ENCODE peak calls at places on chromosomes 7 and 10, in five cellular contexts. One of them, this sample, is unnamed.
A peak's percentile ranks its signal among the peaks of the same experiment; 100 is the strongest.

GRCh38 chr10:15216700-15217099 is 48.2 kb upstream of the NMT2 start:
- DNase-seq in aorta: no peak
- DNase-seq in heart left ventricle: no peak
- DNase-seq in Karpas-422: no peak
- DNase-seq in activated CD4-positive, alpha-beta T cell treated with anti-CD3 and anti-CD28 coated beads, Interleukin-2, amount 50 U/mL, for 24 hours: no peak
- DNase-seq in this sample: no peak

GRCh38 chr7:98881561-98882315 is 3.4 kb downstream of the TRRAP start:
- DNase-seq in aorta: no peak
- DNase-seq in heart left ventricle: no peak
- DNase-seq in Karpas-422: no peak
- DNase-seq in activated CD4-positive, alpha-beta T cell treated with anti-CD3 and anti-CD28 coated beads, Interleukin-2, amount 50 U/mL, for 24 hours: no peak
- DNase-seq in this sample: no peak

GRCh38 chr10:64271508-64271907 is 750.3 kb downstream of the REEP3 start:
- DNase-seq in aorta: no peak
- DNase-seq in heart left ventricle: no peak
- DNase-seq in Karpas-422: no peak
- DNase-seq in activated CD4-positive, alpha-beta T cell treated with anti-CD3 and anti-CD28 coated beads, Interleukin-2, amount 50 U/mL, for 24 hours: no peak
- DNase-seq in this sample: no peak

GRCh38 chr7:107559864-107560263 is 3.9 kb downstream of the COG5 start:
- DNase-seq in aorta: no peak
- DNase-seq in heart left ventricle: no peak
- DNase-seq in Karpas-422: no peak
- DNase-seq in activated CD4-positive, alpha-beta T cell treated with anti-CD3 and anti-CD28 coated beads, Interleukin-2, amount 50 U/mL, for 24 hours: no peak
- DNase-seq in this sample: no peak

GRCh38 chr7:107118109-107118900 is 50.5 kb upstream of the HBP1 start:
- DNase-seq in aorta: no peak
- DNase-seq in heart left ventricle: no peak
- DNase-seq in Karpas-422: no peak
- DNase-seq in activated CD4-positive, alpha-beta T cell treated with anti-CD3 and anti-CD28 coated beads, Interleukin-2, amount 50 U/mL, for 24 hours: no peak
- DNase-seq in this sample: no peak

GRCh38 chr7:72925546-72926120 is 738 bp downstream of the POM121 start:
- DNase-seq in aorta: no peak
- DNase-seq in heart left ventricle: no peak
- DNase-seq in Karpas-422: peak; percentile 52
- DNase-seq in activated CD4-positive, alpha-beta T cell treated with anti-CD3 and anti-CD28 coated beads, Interleukin-2, amount 50 U/mL, for 24 hours: no peak
- DNase-seq in this sample: no peak

GRCh38 chr7:79876769-79877362 is 257.8 kb upstream of the GNAI1 start:
- DNase-seq in aorta: no peak
- DNase-seq in heart left ventricle: no peak
- DNase-seq in Karpas-422: no peak
- DNase-seq in activated CD4-positive, alpha-beta T cell treated with anti-CD3 and anti-CD28 coated beads, Interleukin-2, amount 50 U/mL, for 24 hours: no peak
- DNase-seq in this sample: no peak

GRCh38 chr10:122551450-122551849 is 9.1 kb upstream of the DMBT1 start:
- DNase-seq in aorta: no peak
- DNase-seq in heart left ventricle: no peak
- DNase-seq in Karpas-422: peak; percentile 65
- DNase-seq in activated CD4-positive, alpha-beta T cell treated with anti-CD3 and anti-CD28 coated beads, Interleukin-2, amount 50 U/mL, for 24 hours: no peak
- DNase-seq in this sample: no peak

GRCh38 chr7:150759479-150759878 is 22.3 kb downstream of the GIMAP5 start:
- DNase-seq in aorta: no peak
- DNase-seq in heart left ventricle: no peak
- DNase-seq in Karpas-422: no peak
- DNase-seq in activated CD4-positive, alpha-beta T cell treated with anti-CD3 and anti-CD28 coated beads, Interleukin-2, amount 50 U/mL, for 24 hours: no peak
- DNase-seq in this sample: no peak

GRCh38 chr10:90857635-90858488 is at the start of gene HTR7:
- DNase-seq in aorta: peak; percentile 89
- DNase-seq in heart left ventricle: peak; percentile 63
- DNase-seq in Karpas-422: no peak
- DNase-seq in activated CD4-positive, alpha-beta T cell treated with anti-CD3 and anti-CD28 coated beads, Interleukin-2, amount 50 U/mL, for 24 hours: peak; percentile 37
- DNase-seq in this sample: peak; percentile 79

GRCh38 chr10:68697106-68697505 is 23.9 kb upstream of the CCAR1 start:
- DNase-seq in aorta: no peak
- DNase-seq in heart left ventricle: no peak
- DNase-seq in Karpas-422: no peak
- DNase-seq in activated CD4-positive, alpha-beta T cell treated with anti-CD3 and anti-CD28 coated beads, Interleukin-2, amount 50 U/mL, for 24 hours: no peak
- DNase-seq in this sample: no peak

GRCh38 chr10:3068201-3068967 is 1.0 kb downstream of the PFKP start:
- DNase-seq in aorta: peak; percentile 88
- DNase-seq in heart left ventricle: peak; percentile 62
- DNase-seq in Karpas-422: peak; percentile 88
- DNase-seq in activated CD4-positive, alpha-beta T cell treated with anti-CD3 and anti-CD28 coated beads, Interleukin-2, amount 50 U/mL, for 24 hours: peak; percentile 52
- DNase-seq in this sample: peak; percentile 81

GRCh38 chr10:5684971-5685763 is 529 bp downstream of the TASOR2 start:
- DNase-seq in aorta: peak; percentile 89
- DNase-seq in heart left ventricle: peak; percentile 73
- DNase-seq in Karpas-422: peak; percentile 91
- DNase-seq in activated CD4-positive, alpha-beta T cell treated with anti-CD3 and anti-CD28 coated beads, Interleukin-2, amount 50 U/mL, for 24 hours: peak; percentile 45
- DNase-seq in this sample: peak; percentile 79

GRCh38 chr10:132382231-132382922 is 14.6 kb upstream of the PWWP2B start:
- DNase-seq in aorta: no peak
- DNase-seq in heart left ventricle: no peak
- DNase-seq in Karpas-422: no peak
- DNase-seq in activated CD4-positive, alpha-beta T cell treated with anti-CD3 and anti-CD28 coated beads, Interleukin-2, amount 50 U/mL, for 24 hours: no peak
- DNase-seq in this sample: no peak

GRCh38 chr10:96082748-96083147 is 39.4 kb downstream of the CCNJ start:
- DNase-seq in aorta: no peak
- DNase-seq in heart left ventricle: no peak
- DNase-seq in Karpas-422: no peak
- DNase-seq in activated CD4-positive, alpha-beta T cell treated with anti-CD3 and anti-CD28 coated beads, Interleukin-2, amount 50 U/mL, for 24 hours: no peak
- DNase-seq in this sample: no peak

GRCh38 chr7:73774923-73775322 is 4.9 kb upstream of the CLDN3 start:
- DNase-seq in aorta: no peak
- DNase-seq in heart left ventricle: no peak
- DNase-seq in Karpas-422: no peak
- DNase-seq in activated CD4-positive, alpha-beta T cell treated with anti-CD3 and anti-CD28 coated beads, Interleukin-2, amount 50 U/mL, for 24 hours: no peak
- DNase-seq in this sample: no peak

GRCh38 chr10:64288404-64288803 is 767.2 kb downstream of the REEP3 start:
- DNase-seq in aorta: no peak
- DNase-seq in heart left ventricle: no peak
- DNase-seq in Karpas-422: no peak
- DNase-seq in activated CD4-positive, alpha-beta T cell treated with anti-CD3 and anti-CD28 coated beads, Interleukin-2, amount 50 U/mL, for 24 hours: no peak
- DNase-seq in this sample: no peak

GRCh38 chr10:4778761-4779160 is 47.2 kb upstream of the AKR1E2 start:
- DNase-seq in aorta: no peak
- DNase-seq in heart left ventricle: no peak
- DNase-seq in Karpas-422: no peak
- DNase-seq in activated CD4-positive, alpha-beta T cell treated with anti-CD3 and anti-CD28 coated beads, Interleukin-2, amount 50 U/mL, for 24 hours: no peak
- DNase-seq in this sample: no peak

GRCh38 chr7:45021604-45022296 is 21.7 kb downstream of the CCM2 start:
- DNase-seq in aorta: no peak
- DNase-seq in heart left ventricle: no peak
- DNase-seq in Karpas-422: no peak
- DNase-seq in activated CD4-positive, alpha-beta T cell treated with anti-CD3 and anti-CD28 coated beads, Interleukin-2, amount 50 U/mL, for 24 hours: no peak
- DNase-seq in this sample: no peak

GRCh38 chr10:96038476-96039387 is 4.7 kb upstream of the CCNJ start:
- DNase-seq in aorta: no peak
- DNase-seq in heart left ventricle: no peak
- DNase-seq in Karpas-422: no peak
- DNase-seq in activated CD4-positive, alpha-beta T cell treated with anti-CD3 and anti-CD28 coated beads, Interleukin-2, amount 50 U/mL, for 24 hours: no peak
- DNase-seq in this sample: no peak

GRCh38 chr7:80481196-80481884 is 30.5 kb downstream of the GNAT3 start:
- DNase-seq in aorta: no peak
- DNase-seq in heart left ventricle: no peak
- DNase-seq in Karpas-422: no peak
- DNase-seq in activated CD4-positive, alpha-beta T cell treated with anti-CD3 and anti-CD28 coated beads, Interleukin-2, amount 50 U/mL, for 24 hours: no peak
- DNase-seq in this sample: no peak